ENCODE peak calls at places on chromosome 21, in seven cellular contexts. I is IMR-90, D is neuronal stem cell, X is mesenchymal stem cell, C is trophoblast cell, Z is H9, P is mesendoderm. E is an unnamed sample.

GRCh38 chr21:16563795-16564194 is 834.0 kb downstream of the USP25 start:
- DNase-seq in Z (peak; percentile 69), P (peak; percentile 92), D (peak; percentile 43), X (no peak), C (peak; percentile 26), I (no peak), E (peak; percentile 66)

GRCh38 chr21:35850542-35851103 is 209.7 kb downstream of the SETD4 start:
- DNase-seq in I (no peak), X (no peak), P (no peak), Z (no peak), C (no peak), D (no peak), E (no peak)

GRCh38 chr21:22710725-22711124 is 1712.5 kb downstream of the NCAM2 start:
- DNase-seq in X (no peak), Z (no peak), P (no peak), C (no peak), D (no peak), I (no peak), E (no peak)

GRCh38 chr21:25638634-25639166 is 358 bp upstream of the JAM2 start:
- DNase-seq in Z (no peak), C (peak; percentile 31), P (no peak), D (peak; percentile 12), X (peak; percentile 10), I (peak; percentile 27), E (no peak)

GRCh38 chr21:30146558-30147282 is 19.9 kb downstream of the CLDN17 start:
- DNase-seq in Z (no peak), D (no peak), X (no peak), I (no peak), P (peak; percentile 8), C (peak; percentile 79), E (no peak)

GRCh38 chr21:16983425-16983824 is 529.4 kb upstream of the CXADR start:
- DNase-seq in X (no peak), C (no peak), I (no peak), Z (no peak), P (no peak), D (no peak), E (no peak)

GRCh38 chr21:46431448-46431847 is 27.2 kb upstream of the DIP2A start:
- DNase-seq in Z (no peak), C (no peak), D (no peak), X (no peak), P (no peak), I (no peak), E (no peak)

GRCh38 chr21:14243877-14244276 is 27.9 kb downstream of the RBM11 start:
- DNase-seq in I (no peak), X (no peak), C (no peak), Z (no peak), P (no peak), D (no peak), E (no peak)

GRCh38 chr21:31278511-31279155 is 65.4 kb downstream of the TIAM1 start:
- DNase-seq in C (no peak), Z (no peak), I (peak; percentile 34), P (no peak), X (peak; percentile 49), D (no peak), E (no peak)

GRCh38 chr21:30408782-30409494 is 13.1 kb downstream of the KRTAP13-1 start:
- DNase-seq in P (peak; percentile 99), X (peak; percentile 0), Z (peak; percentile 98), D (peak; percentile 3), C (peak; percentile 52), I (no peak), E (peak; percentile 74)

GRCh38 chr21:42624095-42624830 is 29.2 kb upstream of the PDE9A start:
- DNase-seq in P (no peak), C (no peak), Z (no peak), I (no peak), D (no peak), X (no peak), E (no peak)

GRCh38 chr21:17858764-17859163 is 39.6 kb upstream of the C21orf91 start:
- DNase-seq in D (peak; percentile 15), C (no peak), X (no peak), I (no peak), Z (no peak), P (no peak), E (no peak)

GRCh38 chr21:46500224-46500861 is 41.7 kb downstream of the DIP2A start:
- DNase-seq in I (peak; percentile 40), Z (no peak), P (no peak), X (peak; percentile 50), C (no peak), D (no peak), E (no peak)

GRCh38 chr21:30994917-30995316 is 43.4 kb downstream of the KRTAP19-8 start:
- DNase-seq in C (no peak), P (peak; percentile 23), D (no peak), Z (no peak), I (no peak), X (no peak), E (no peak)

GRCh38 chr21:42672699-42673458 is 19.5 kb downstream of the PDE9A start:
- DNase-seq in D (peak; percentile 26), C (peak; percentile 11), P (peak; percentile 47), I (peak; percentile 29), X (peak; percentile 96), Z (no peak), E (no peak)

GRCh38 chr21:46546799-46547198 is 58.1 kb downstream of the S100B start:
- DNase-seq in C (no peak), Z (no peak), I (no peak), X (no peak), D (no peak), P (no peak), E (no peak)

GRCh38 chr21:19010996-19011395 is 607.4 kb upstream of the TMPRSS15 start:
- DNase-seq in D (no peak), X (no peak), C (no peak), P (no peak), Z (no peak), I (no peak), E (no peak)

GRCh38 chr21:46372014-46372485 is 48.1 kb downstream of the PCNT start:
- DNase-seq in X (no peak), P (no peak), I (no peak), C (no peak), Z (no peak), D (no peak), E (no peak)

GRCh38 chr21:35423694-35424093 is 374.6 kb upstream of the RUNX1 start:
- DNase-seq in X (peak; percentile 48), P (no peak), C (no peak), I (peak; percentile 76), D (no peak), Z (no peak), E (no peak)

GRCh38 chr21:27132270-27132669 is 165.4 kb upstream of the ADAMTS5 start:
- DNase-seq in X (peak; percentile 29), P (peak; percentile 19), I (peak; percentile 67), C (no peak), D (no peak), Z (no peak), E (no peak)

GRCh38 chr21:27126140-27126539 is 159.3 kb upstream of the ADAMTS5 start:
- DNase-seq in C (no peak), D (no peak), I (no peak), X (no peak), P (no peak), Z (no peak), E (no peak)

GRCh38 chr21:27130152-27130551 is 163.3 kb upstream of the ADAMTS5 start:
- DNase-seq in D (no peak), X (no peak), Z (no peak), P (no peak), I (no peak), C (no peak), E (no peak)

GRCh38 chr21:27129694-27130093 is 162.8 kb upstream of the ADAMTS5 start:
- DNase-seq in I (no peak), P (no peak), C (no peak), D (no peak), X (no peak), Z (no peak), E (no peak)

GRCh38 chr21:27129215-27129614 is 162.3 kb upstream of the ADAMTS5 start:
- DNase-seq in I (no peak), Z (no peak), X (no peak), D (no peak), C (no peak), P (peak; percentile 53), E (no peak)
- H2BK120ac ChIP-seq in I (no peak overlapping the region), Z (no peak overlapping the region), X (no peak overlapping the region), D (no peak overlapping the region), C (no peak overlapping the region), P (no peak overlapping the region), E (no peak overlapping the region)

DNA sequence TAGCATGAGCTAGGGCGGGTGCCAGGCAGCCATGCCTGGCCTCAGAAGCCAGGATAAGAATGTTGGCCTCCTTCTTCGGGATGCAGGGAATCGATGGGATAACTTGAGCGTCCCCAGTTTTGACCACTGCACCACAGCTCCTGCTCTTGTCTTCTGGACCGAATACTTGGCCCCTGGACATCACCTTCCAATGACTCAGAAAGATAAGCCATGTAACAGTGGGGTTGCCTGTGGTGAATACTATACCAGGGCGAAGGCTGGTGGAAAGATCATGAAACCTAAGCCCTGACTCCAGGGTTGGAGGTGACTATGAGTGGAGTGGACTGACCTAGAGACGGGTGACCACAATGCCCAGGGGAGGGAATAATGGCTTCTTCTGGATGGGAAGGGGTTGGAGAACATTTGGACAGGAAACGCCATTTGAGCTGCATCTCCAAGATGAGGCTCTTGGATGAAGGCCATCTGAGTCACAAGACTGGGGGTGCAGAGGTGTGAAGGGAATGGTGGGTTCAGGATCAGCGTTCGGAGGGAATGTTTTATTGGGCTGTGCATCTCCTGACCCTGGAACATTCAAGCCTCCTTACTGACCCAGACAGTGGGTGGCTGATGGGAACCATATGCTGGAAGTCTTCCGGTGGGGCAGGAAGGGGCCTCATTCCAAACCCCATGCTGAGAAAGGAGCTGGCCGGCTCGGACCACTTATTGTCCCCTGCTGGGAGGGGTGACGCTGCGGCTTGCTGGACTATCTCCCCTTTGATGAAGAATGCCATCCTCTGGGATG is 18.5 kb upstream of the KCNE2 start:
- DNase-seq in D (no peak), Z (no peak), X (peak; percentile 30), P (no peak), C (no peak), I (peak; percentile 60), E (no peak)
- H2BK120ac ChIP-seq in D (no peak overlapping the region), Z (no peak overlapping the region), X (peak overlapping the region; percentile 87), P (no peak overlapping the region), C (no peak overlapping the region), I (peak overlapping the region; percentile 97), E (no peak overlapping the region)

DNA sequence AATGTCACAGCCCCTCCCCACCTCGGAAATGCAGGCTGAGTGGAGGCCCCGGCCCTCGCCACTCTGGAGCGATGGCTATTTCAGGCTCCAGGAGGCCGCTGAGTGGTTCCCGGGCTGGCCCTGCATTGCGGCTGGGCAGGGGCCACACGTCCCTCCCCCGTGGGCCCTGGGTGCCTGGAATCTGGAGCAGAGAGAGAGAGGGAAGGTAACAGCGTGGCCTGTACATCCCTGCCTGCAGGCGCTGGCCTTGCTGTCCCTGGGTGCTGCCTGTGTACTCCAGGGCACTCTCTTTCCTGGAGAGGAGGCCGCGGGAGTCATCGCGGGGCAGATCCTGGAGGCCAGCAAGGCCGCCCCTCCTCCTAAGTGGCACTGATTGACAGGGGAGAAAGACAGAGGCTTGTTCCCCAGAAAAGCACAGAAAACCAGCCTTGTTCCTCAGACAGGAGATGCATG is 67.9 kb upstream of the TRAPPC10 start:
- DNase-seq in Z (no peak), P (no peak), X (no peak), D (no peak), C (no peak), I (no peak), E (no peak)
- H2BK120ac ChIP-seq in Z (no peak overlapping the region), P (no peak overlapping the region), X (no peak overlapping the region), D (no peak overlapping the region), C (no peak overlapping the region), I (no peak overlapping the region), E (no peak overlapping the region)

DNA sequence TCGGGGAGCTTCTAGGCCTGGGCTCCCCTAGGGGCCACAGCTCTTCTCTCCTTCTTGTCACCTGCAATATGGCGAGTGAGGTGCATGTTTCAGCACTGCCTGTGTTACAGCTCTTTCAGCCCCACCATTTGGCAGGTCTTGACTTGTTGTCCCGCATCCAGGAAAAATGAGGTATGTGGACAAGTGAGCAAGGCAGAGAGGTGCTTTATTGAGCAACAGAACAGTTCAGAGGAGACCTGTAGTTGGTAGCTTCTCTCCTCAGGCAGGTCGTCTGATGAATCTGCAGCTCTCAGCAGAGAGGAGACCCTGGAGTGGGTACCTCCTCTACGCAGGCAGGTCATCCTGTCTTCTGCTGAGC is 208.2 kb upstream of the USP25 start:
- DNase-seq in Z (no peak), I (no peak), X (no peak), C (peak; percentile 43), D (no peak), P (no peak), E (no peak)
- H2BK120ac ChIP-seq in Z (no peak overlapping the region), I (no peak overlapping the region), X (no peak overlapping the region), C (no peak overlapping the region), D (no peak overlapping the region), P (no peak overlapping the region), E (no peak overlapping the region)

E was measured in H1.